ENCODE peak calls at places on chromosomes 13 and 19, in seven cellular contexts. Y, L, N, T, R, E and B are unnamed samples.

GRCh38 chr19:1728816-1729567 is 24.3 kb upstream of the ONECUT3 start:
- DNase-seq in Y (no peak), L (no peak), N (no peak), T (no peak), R (no peak), E (no peak), B (no peak)

GRCh38 chr13:72166102-72166660 is 299.2 kb upstream of the DACH1 start:
- DNase-seq in Y (no peak), L (no peak), N (no peak), T (no peak), R (no peak), E (no peak), B (no peak)

GRCh38 chr13:20566424-20566916 is 487 bp upstream of the IFT88 start:
- DNase-seq in Y (peak), L (no peak), N (no peak), T (no peak), R (peak), E (peak), B (no peak)

GRCh38 chr19:17076539-17076919 is 952 bp downstream of the MYO9B start:
- DNase-seq in Y (no peak), L (no peak), N (no peak), T (no peak), R (peak), E (no peak), B (no peak)

GRCh38 chr19:610801-611505 is 21.3 kb downstream of the HCN2 start:
- DNase-seq in Y (no peak), L (peak), N (no peak), T (no peak), R (no peak), E (no peak), B (peak)

GRCh38 chr19:5925830-5926459 is 11.9 kb downstream of the CAPS start:
- DNase-seq in Y (no peak), L (no peak), N (no peak), T (no peak), R (no peak), E (no peak), B (no peak)

GRCh38 chr13:44974056-44974798 is 15.0 kb downstream of the NUFIP1 start:
- DNase-seq in Y (no peak), L (peak), N (no peak), T (no peak), R (no peak), E (no peak), B (no peak)

GRCh38 chr19:497861-498590 is 1.7 kb downstream of the MADCAM1 start:
- DNase-seq in Y (no peak), L (no peak), N (no peak), T (no peak), R (no peak), E (no peak), B (no peak)

GRCh38 chr13:114142640-114143490 is 10.4 kb upstream of the RASA3 start:
- DNase-seq in Y (no peak), L (no peak), N (no peak), T (no peak), R (no peak), E (peak), B (no peak)